ENCODE peak calls at places on chromosomes 11 and 22, in four cellular contexts. E is lower leg skin; F is gastrocnemius medialis; A is CD8-positive, alpha-beta T cell. T is an unnamed sample.

GRCh38 chr11:64841592-64842365 is 2.7 kb downstream of the CDC42BPG start:
- DNase-seq in E (no peak), F (no peak), A (no peak), T (no peak)

GRCh38 chr11:115623021-115623451 is 118.8 kb upstream of the CADM1 start:
- DNase-seq in E (peak), F (peak), A (no peak), T (no peak)

GRCh38 chr11:61546663-61547062 is 34.2 kb downstream of the SYT7 start:
- DNase-seq in E (no peak), F (no peak), A (no peak), T (no peak)

GRCh38 chr11:78684377-78684776 is 109.7 kb upstream of the NARS2 start:
- DNase-seq in E (no peak), F (no peak), A (no peak), T (no peak)

GRCh38 chr11:3969613-3970012 is 114.1 kb downstream of the STIM1 start:
- DNase-seq in E (no peak), F (no peak), A (no peak), T (no peak)

GRCh38 chr11:123653997-123654565 is 343 bp downstream of the SCN3B start:
- DNase-seq in E (peak), F (peak), A (peak), T (peak)

GRCh38 chr11:57427692-57428082 is 766 bp upstream of the SLC43A3 start:
- DNase-seq in E (peak), F (peak), A (no peak), T (no peak)

GRCh38 chr11:5240458-5240857 is 6.2 kb upstream of the HBD start:
- DNase-seq in E (no peak), F (no peak), A (no peak), T (no peak)

GRCh38 chr11:59417023-59417422 is 9.2 kb downstream of the OR5A2 start:
- DNase-seq in E (no peak), F (no peak), A (no peak), T (no peak)

GRCh38 chr11:114059278-114059983 is at the start of gene ZBTB16:
- DNase-seq in E (peak), F (peak), A (peak), T (peak)

GRCh38 chr22:31872209-31872608 is 72.1 kb upstream of the YWHAH start:
- DNase-seq in E (no peak), F (no peak), A (no peak), T (no peak)

GRCh38 chr11:12411806-12412727 is 34.7 kb downstream of the PARVA start:
- DNase-seq in E (peak), F (peak), A (peak), T (peak)

GRCh38 chr22:40346178-40347064 is at the start of gene ADSL:
- DNase-seq in E (peak), F (peak), A (peak), T (peak)

GRCh38 chr22:40345801-40346177 is 511 bp upstream of the ADSL start:
- DNase-seq in E (no peak), F (peak), A (peak), T (no peak)

GRCh38 chr22:40347300-40347699 is 1.0 kb downstream of the ADSL start:
- DNase-seq in E (no peak), F (peak), A (no peak), T (no peak)

GRCh38 chr22:40342521-40342920 is 3.8 kb upstream of the ADSL start:
- DNase-seq in E (no peak), F (no peak), A (no peak), T (no peak)

GRCh38 chr22:40345271-40345670 is 1.0 kb upstream of the ADSL start:
- DNase-seq in E (no peak), F (peak), A (peak), T (no peak)
- H3K4me3 ChIP-seq in E (no peak), F (peak), A (no peak), T (peak)

DNA sequence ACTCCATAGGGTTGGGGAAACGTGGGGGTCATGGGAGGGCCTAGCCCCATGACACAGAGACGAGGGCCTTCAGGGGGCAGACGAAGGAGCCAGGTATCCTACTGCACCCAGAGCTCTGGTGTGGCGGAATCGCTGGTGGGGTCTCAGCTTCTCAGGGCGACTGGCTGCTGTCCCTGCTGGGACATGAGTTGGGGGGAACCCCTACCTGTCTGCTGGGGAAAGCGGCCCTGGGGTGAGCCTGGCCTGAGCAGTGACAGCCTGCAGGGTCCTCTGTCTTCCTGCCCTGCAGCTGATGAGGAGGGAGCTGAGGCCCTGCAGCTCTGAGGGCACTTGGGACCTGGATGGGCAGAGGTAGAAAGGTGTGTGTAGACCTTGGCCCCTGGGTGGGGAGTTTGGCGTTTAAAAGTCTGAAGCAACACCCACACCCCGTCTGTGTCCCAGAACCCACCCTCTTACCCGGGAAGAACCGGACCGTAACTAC is 33.6 kb upstream of the GRAMD4 start:
- DNase-seq in E (no peak), F (no peak), A (no peak), T (no peak)
- H3K4me3 ChIP-seq in E (no peak), F (no peak), A (no peak), T (no peak)

GRCh38 chr11:7677801-7678201 is 4.5 kb upstream of the CYB5R2 start:
- DNase-seq in E (no peak), F (no peak), A (no peak), T (no peak)
- H3K4me3 ChIP-seq in E (no peak), F (no peak), A (no peak), T (no peak)

GRCh38 chr11:14309425-14310192 is 49.4 kb downstream of the RRAS2 start:
- DNase-seq in E (no peak), F (peak), A (no peak), T (no peak)
- H3K4me3 ChIP-seq in E (no peak), F (no peak), A (no peak), T (no peak)

GRCh38 chr11:69646493-69647201 is 5.7 kb downstream of the CCND1 start:
- DNase-seq in E (no peak), F (no peak), A (no peak), T (no peak)

GRCh38 chr11:69643646-69644045 is 2.7 kb downstream of the CCND1 start:
- DNase-seq in E (no peak), F (no peak), A (no peak), T (no peak)

GRCh38 chr11:69645801-69646492 is 5.0 kb downstream of the CCND1 start:
- DNase-seq in E (no peak), F (no peak), A (no peak), T (no peak)

GRCh38 chr11:69644071-69644961 is 3.4 kb downstream of the CCND1 start:
- DNase-seq in E (no peak), F (no peak), A (no peak), T (no peak)

DNA sequence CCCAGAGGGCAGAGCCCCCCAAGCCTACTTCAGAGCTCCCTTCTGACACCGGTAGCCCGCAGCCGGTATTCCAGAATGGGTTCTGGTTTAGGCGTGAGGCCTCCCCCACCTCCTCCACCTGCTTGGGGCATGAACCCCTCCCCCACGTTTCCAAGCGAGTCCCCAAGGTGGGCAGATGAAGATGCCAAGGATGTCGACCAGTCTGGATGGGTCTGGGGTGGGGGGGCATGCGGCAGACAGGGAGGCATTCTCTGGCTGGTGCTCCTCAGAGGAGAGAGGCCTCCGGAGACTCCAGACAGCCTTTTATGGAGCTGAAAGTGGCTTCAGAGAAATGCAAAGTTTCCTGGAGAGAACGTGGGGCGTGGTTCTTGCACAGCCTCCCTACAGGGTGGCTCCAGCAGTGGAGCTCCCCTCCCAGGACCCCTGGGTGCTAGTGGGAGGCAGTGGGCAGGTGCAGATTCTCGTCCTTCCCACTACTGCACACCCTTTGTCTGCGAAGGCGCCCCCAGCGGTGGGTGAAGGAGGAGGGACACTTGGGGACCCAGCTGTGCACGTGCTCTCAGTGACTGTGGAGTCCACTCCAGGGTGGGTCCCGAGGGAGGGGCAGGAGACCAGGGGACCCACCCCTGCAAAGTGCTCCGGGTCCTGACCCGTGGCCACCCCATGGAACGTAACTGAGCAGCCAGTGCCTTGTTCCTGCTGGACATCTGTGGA is 4.2 kb downstream of the CCND1 start:
- DNase-seq in E (no peak), F (no peak), A (no peak), T (no peak)
- H3K4me3 ChIP-seq in E (no peak), F (no peak), A (no peak), T (no peak)

GRCh38 chr11:77127674-77127968 is 425 bp upstream of the MYO7A start:
- DNase-seq in E (no peak), F (no peak), A (no peak), T (no peak)
- H3K4me3 ChIP-seq in E (no peak), F (peak), A (peak), T (peak)

T was measured in neuronal stem cell.